ENCODE peak calls at places on chromosomes 4 and X, in four cellular contexts. H, C, I and M are unnamed samples.
A peak's percentile ranks its signal among the peaks of the same experiment; 100 is the strongest.

GRCh38 chr4:141427726-141428296 is 207.1 kb downstream of the ZNF330 start:
- DNase-seq in H (no peak), C (peak; percentile 10), I (no peak), M (no peak)

GRCh38 chr4:16909245-16909644 is 10.8 kb upstream of the LDB2 start:
- DNase-seq in H (no peak), C (no peak), I (no peak), M (no peak)

GRCh38 chr4:88965053-88965452 is 91.9 kb downstream of the FAM13A start:
- DNase-seq in H (no peak), C (peak; percentile 28), I (no peak), M (peak; percentile 12)

GRCh38 chr4:34644716-34645115 is 1599.6 kb downstream of the ARAP2 start:
- DNase-seq in H (no peak), C (no peak), I (no peak), M (no peak)

GRCh38 chrX:47568656-47569295 is 7.8 kb downstream of the ARAF start:
- DNase-seq in H (no peak), C (no peak), I (no peak), M (peak; percentile 41)

GRCh38 chr4:141340458-141340857 is 119.8 kb downstream of the ZNF330 start:
- DNase-seq in H (no peak), C (no peak), I (no peak), M (peak; percentile 73)

GRCh38 chrX:101051153-101051548 is 760 bp downstream of the TRMT2B start:
- DNase-seq in H (peak; percentile 17), C (no peak), I (no peak), M (peak; percentile 29)

GRCh38 chr4:52841707-52842456 is 20.2 kb upstream of the RASL11B start:
- DNase-seq in H (no peak), C (peak; percentile 76), I (no peak), M (no peak)

GRCh38 chr4:22389240-22389871 is 126.5 kb downstream of the ADGRA3 start:
- DNase-seq in H (peak; percentile 69), C (peak; percentile 75), I (no peak), M (peak; percentile 36)

GRCh38 chr4:5037553-5038551 is 13.4 kb upstream of the STK32B start:
- DNase-seq in H (no peak), C (peak; percentile 94), I (no peak), M (no peak)

GRCh38 chr4:184409911-184410692 is 64.2 kb downstream of the IRF2 start:
- DNase-seq in H (no peak), C (no peak), I (no peak), M (no peak)

GRCh38 chrX:43481601-43482000 is 174.5 kb upstream of the MAOA start:
- DNase-seq in H (no peak), C (no peak), I (no peak), M (no peak)

GRCh38 chrX:44915361-44915868 is 42.4 kb downstream of the KDM6A start:
- DNase-seq in H (no peak), C (peak; percentile 69), I (no peak), M (no peak)

GRCh38 chrX:149871940-149872339 is 9.0 kb upstream of the MAGEA8 start:
- DNase-seq in H (no peak), C (peak; percentile 10), I (peak; percentile 44), M (peak; percentile 0)

GRCh38 chr4:176307591-176307920 is 12.2 kb upstream of the SPCS3 start:
- DNase-seq in H (no peak), C (no peak), I (no peak), M (no peak)

GRCh38 chrX:56130013-56130412 is 102.1 kb upstream of the KLF8 start:
- DNase-seq in H (no peak), C (no peak), I (no peak), M (no peak)

GRCh38 chrX:70346671-70347070 is 56.8 kb downstream of the KIF4A start:
- DNase-seq in H (no peak), C (no peak), I (no peak), M (no peak)

GRCh38 chrX:102846544-102847236 is 90.4 kb upstream of the RAB40AL start:
- DNase-seq in H (no peak), C (peak; percentile 70), I (no peak), M (no peak)

GRCh38 chr4:159608434-159608833 is 505.6 kb downstream of the RAPGEF2 start:
- DNase-seq in H (no peak), C (peak; percentile 51), I (no peak), M (peak; percentile 21)

GRCh38 chr4:11746734-11747133 is 318.0 kb upstream of the HS3ST1 start:
- DNase-seq in H (no peak), C (peak; percentile 52), I (no peak), M (peak; percentile 2)

GRCh38 chrX:130108647-130109428 is 1.5 kb downstream of the ELF4 start:
- DNase-seq in H (no peak), C (no peak), I (no peak), M (peak; percentile 61)

GRCh38 chr4:6647582-6648230 is 7.2 kb downstream of the MRFAP1 start:
- DNase-seq in H (no peak), C (no peak), I (no peak), M (no peak)

GRCh38 chrX:139120760-139121159 is 409.2 kb upstream of the FGF13 start:
- DNase-seq in H (no peak), C (peak; percentile 88), I (no peak), M (peak; percentile 17)

GRCh38 chr4:30776451-30776850 is 56.3 kb downstream of the PCDH7 start:
- DNase-seq in H (no peak), C (no peak), I (no peak), M (no peak)

GRCh38 chr4:113050361-113050760 is 908 bp downstream of the ANK2 start:
- DNase-seq in H (no peak), C (no peak), I (no peak), M (peak; percentile 69)

GRCh38 chrX:20144491-20144890 is 2.9 kb upstream of the EIF1AX start:
- DNase-seq in H (no peak), C (peak; percentile 63), I (no peak), M (no peak)